ENCODE peak calls at places on chromosomes 2 and 18, in nine cellular contexts. L, G, S, X, U, W, B, Q and H are unnamed samples.

GRCh38 chr18:741931-742512 is 29.6 kb upstream of the ENOSF1 start:
- DNase-seq in G (peak), S (no peak), B (peak), L (no peak), W (no peak), X (peak), Q (peak), U (peak), H (peak)

GRCh38 chr2:61396005-61396404 is 74.9 kb downstream of the USP34 start:
- DNase-seq in S (no peak), X (no peak), U (no peak), B (no peak), L (no peak), Q (no peak), G (no peak), W (no peak), H (no peak)

GRCh38 chr2:218296200-218296599 is 3.9 kb upstream of the TMBIM1 start:
- DNase-seq in S (no peak), B (no peak), U (no peak), G (no peak), Q (no peak), W (no peak), X (no peak), L (no peak), H (no peak)

GRCh38 chr2:70418514-70418913 is 116.6 kb upstream of the FAM136A start:
- DNase-seq in S (no peak), U (no peak), B (no peak), Q (no peak), L (no peak), G (no peak), W (no peak), X (no peak), H (no peak)

GRCh38 chr2:33782395-33783239 is 183.5 kb upstream of the FAM98A start:
- DNase-seq in G (no peak), U (no peak), W (no peak), B (no peak), L (no peak), S (no peak), Q (no peak), X (no peak), H (no peak)

GRCh38 chr2:27795093-27795834 is 23.7 kb downstream of the MRPL33 start:
- DNase-seq in G (no peak), Q (no peak), S (no peak), U (no peak), W (no peak), L (no peak), B (no peak), X (no peak), H (no peak)

GRCh38 chr2:128749206-128749605 is 430.5 kb upstream of the HS6ST1 start:
- DNase-seq in S (no peak), U (no peak), G (no peak), B (no peak), L (no peak), W (no peak), Q (no peak), X (no peak), H (no peak)

GRCh38 chr2:215973954-215974699 is 39.2 kb downstream of the MREG start:
- DNase-seq in L (no peak), B (no peak), W (no peak), X (peak), S (no peak), U (no peak), G (no peak), Q (peak), H (no peak)

GRCh38 chr2:174051741-174052638 is 86.8 kb upstream of the SP3 start:
- DNase-seq in X (no peak), S (no peak), L (no peak), W (no peak), Q (peak), G (no peak), B (no peak), U (no peak), H (peak)

GRCh38 chr18:12038082-12038660 is 55.5 kb upstream of the ANKRD62 start:
- DNase-seq in L (no peak), W (no peak), G (no peak), Q (no peak), U (no peak), B (no peak), X (no peak), S (no peak), H (peak)

GRCh38 chr2:30677861-30678385 is 129.3 kb downstream of the CAPN13 start:
- DNase-seq in X (no peak), L (no peak), U (no peak), S (no peak), B (no peak), Q (no peak), W (no peak), G (no peak), H (no peak)

GRCh38 chr2:12651661-12652060 is 65.1 kb upstream of the TRIB2 start:
- DNase-seq in U (no peak), X (no peak), W (no peak), L (no peak), G (no peak), Q (no peak), S (no peak), B (no peak), H (no peak)

GRCh38 chr2:131104487-131105155 is 515 bp upstream of the PLEKHB2 start:
- DNase-seq in U (peak), B (peak), Q (peak), W (no peak), S (peak), L (no peak), G (peak), X (peak), H (peak)

GRCh38 chr2:28009732-28010131 is 119.2 kb downstream of the BABAM2 start:
- DNase-seq in G (no peak), Q (peak), X (no peak), L (no peak), U (peak), S (no peak), W (no peak), B (no peak), H (peak)

GRCh38 chr2:106827178-106827577 is 58.8 kb downstream of the ST6GAL2 start:
- DNase-seq in W (no peak), S (no peak), L (no peak), G (no peak), X (no peak), Q (peak), U (no peak), B (no peak), H (peak)

GRCh38 chr2:65436825-65437221 is 4.4 kb upstream of the SPRED2 start:
- DNase-seq in U (no peak), G (no peak), Q (peak), B (no peak), L (no peak), W (no peak), X (no peak), S (no peak), H (no peak)

GRCh38 chr2:189439342-189439741 is 1.9 kb upstream of the WDR75 start:
- DNase-seq in B (no peak), S (no peak), G (no peak), U (no peak), L (no peak), X (no peak), Q (no peak), W (no peak), H (no peak)

GRCh38 chr18:54928236-54928635 is 31.0 kb downstream of the CCDC68 start:
- DNase-seq in W (no peak), B (no peak), S (no peak), L (no peak), G (no peak), U (no peak), X (no peak), Q (peak), H (peak)

GRCh38 chr2:197647961-197648690 is 27.3 kb downstream of the RFTN2 start:
- DNase-seq in W (no peak), S (no peak), B (no peak), X (peak), G (no peak), U (no peak), Q (peak), L (no peak), H (peak)

GRCh38 chr2:66080136-66080535 is 354.8 kb upstream of the MEIS1 start:
- DNase-seq in Q (no peak), B (no peak), W (no peak), G (no peak), U (no peak), X (no peak), S (no peak), L (no peak), H (no peak)

GRCh38 chr2:8472545-8473361 is 209.1 kb upstream of the ID2 start:
- DNase-seq in Q (no peak), X (no peak), S (no peak), G (no peak), L (no peak), W (no peak), U (no peak), B (no peak), H (no peak)

GRCh38 chr18:41690332-41691110 is 264.5 kb upstream of the PIK3C3 start:
- DNase-seq in G (peak), W (no peak), S (no peak), U (no peak), L (no peak), B (no peak), X (no peak), Q (peak), H (peak)

GRCh38 chr18:32566960-32567359 is 96.3 kb upstream of the GAREM1 start:
- DNase-seq in G (no peak), U (no peak), L (no peak), Q (no peak), X (no peak), S (no peak), W (no peak), B (no peak), H (no peak)

GRCh38 chr2:18074476-18074875 is 196.0 kb downstream of the KCNS3 start:
- DNase-seq in S (no peak), X (no peak), Q (peak), U (no peak), W (no peak), G (no peak), L (no peak), B (no peak), H (no peak)

GRCh38 chr2:220586980-220587549 is 959.6 kb downstream of the SLC4A3 start:
- DNase-seq in G (no peak), X (no peak), L (no peak), U (no peak), B (no peak), S (no peak), W (no peak), Q (peak), H (no peak)

GRCh38 chr2:222655406-222655747 is 515 bp downstream of the FARSB start:
- DNase-seq in W (no peak), B (no peak), X (no peak), U (peak), L (no peak), S (no peak), Q (peak), G (peak), H (peak)